ENCODE peak calls at places on chromosomes 16 and 17, in seven cellular contexts. T is H9, F is brain microvascular endothelial cell, E is adrenal gland, L is AG04450, O is psoas muscle, R is dorsolateral prefrontal cortex. Q is an unnamed sample.

GRCh38 chr16:11354407-11354732 is 9.1 kb downstream of the RMI2 start:
- DNase-seq in T (no peak), F (no peak), E (no peak), L (no peak), O (no peak), R (no peak), Q (no peak)

GRCh38 chr17:9839433-9839832 is 13.7 kb downstream of the GLP2R start:
- DNase-seq in T (peak), F (no peak), E (no peak), L (no peak), O (no peak), R (no peak), Q (no peak)

GRCh38 chr16:78307824-78308528 is 208.5 kb downstream of the WWOX start:
- DNase-seq in T (no peak), F (no peak), E (no peak), L (no peak), O (no peak), R (no peak), Q (no peak)

GRCh38 chr16:75038036-75038959 is 39.5 kb downstream of the ZNRF1 start:
- DNase-seq in T (no peak), F (peak), E (no peak), L (no peak), O (no peak), R (no peak), Q (no peak)

GRCh38 chr17:47690121-47690520 is 3.8 kb upstream of the TBKBP1 start:
- DNase-seq in T (peak), F (no peak), E (no peak), L (no peak), O (no peak), R (no peak), Q (no peak)

GRCh38 chr17:5499790-5500189 is 13.4 kb downstream of the MIS12 start:
- DNase-seq in T (peak), F (no peak), E (no peak), L (no peak), O (no peak), R (no peak), Q (no peak)

GRCh38 chr17:50697663-50698272 is 9.9 kb downstream of the ANKRD40 start:
- DNase-seq in T (no peak), F (no peak), E (no peak), L (no peak), O (no peak), R (no peak), Q (no peak)

GRCh38 chr17:49987290-49987585 is 7.8 kb downstream of the DLX3 start:
- DNase-seq in T (peak), F (no peak), E (no peak), L (no peak), O (no peak), R (no peak), Q (no peak)

GRCh38 chr16:86559802-86560305 is 4.8 kb upstream of the MTHFSD start:
- DNase-seq in T (no peak), F (no peak), E (no peak), L (no peak), O (no peak), R (no peak), Q (no peak)

GRCh38 chr17:73343168-73343634 is 31.4 kb upstream of the CDC42EP4 start:
- DNase-seq in T (peak), F (peak), E (peak), L (peak), O (peak), R (peak), Q (no peak)

GRCh38 chr16:75496546-75496945 is 1.3 kb upstream of the CHST6 start:
- DNase-seq in T (no peak), F (no peak), E (no peak), L (no peak), O (no peak), R (no peak), Q (no peak)

GRCh38 chr17:47733414-47734288 is 615 bp downstream of the TBX21 start:
- DNase-seq in T (peak), F (no peak), E (no peak), L (no peak), O (no peak), R (peak), Q (no peak)

GRCh38 chr16:85437161-85438052 is 175.7 kb upstream of the GSE1 start:
- DNase-seq in T (peak), F (no peak), E (no peak), L (no peak), O (no peak), R (no peak), Q (no peak)

GRCh38 chr16:67534420-67534819 is 5.8 kb downstream of the RIPOR1 start:
- DNase-seq in T (no peak), F (no peak), E (no peak), L (no peak), O (no peak), R (no peak), Q (no peak)

GRCh38 chr17:74430385-74430705 is 1.5 kb upstream of the GPRC5C start:
- DNase-seq in T (no peak), F (no peak), E (peak), L (no peak), O (no peak), R (no peak), Q (no peak)

GRCh38 chr16:67244387-67245188 is 2.7 kb downstream of the FHOD1 start:
- DNase-seq in T (no peak), F (peak), E (peak), L (no peak), O (peak), R (peak), Q (peak)

GRCh38 chr17:61478790-61479492 is 26.7 kb downstream of the TBX4 start:
- DNase-seq in T (no peak), F (no peak), E (no peak), L (no peak), O (no peak), R (no peak), Q (no peak)

GRCh38 chr17:61481421-61481820 is 29.2 kb downstream of the TBX4 start:
- DNase-seq in T (peak), F (no peak), E (no peak), L (no peak), O (no peak), R (no peak), Q (no peak)

GRCh38 chr17:61480414-61480807 is 28.2 kb downstream of the TBX4 start:
- DNase-seq in T (no peak), F (no peak), E (no peak), L (no peak), O (no peak), R (no peak), Q (no peak)

GRCh38 chr17:61478026-61478789 is 26.0 kb downstream of the TBX4 start:
- DNase-seq in T (peak), F (no peak), E (no peak), L (no peak), O (no peak), R (no peak), Q (no peak)

DNA sequence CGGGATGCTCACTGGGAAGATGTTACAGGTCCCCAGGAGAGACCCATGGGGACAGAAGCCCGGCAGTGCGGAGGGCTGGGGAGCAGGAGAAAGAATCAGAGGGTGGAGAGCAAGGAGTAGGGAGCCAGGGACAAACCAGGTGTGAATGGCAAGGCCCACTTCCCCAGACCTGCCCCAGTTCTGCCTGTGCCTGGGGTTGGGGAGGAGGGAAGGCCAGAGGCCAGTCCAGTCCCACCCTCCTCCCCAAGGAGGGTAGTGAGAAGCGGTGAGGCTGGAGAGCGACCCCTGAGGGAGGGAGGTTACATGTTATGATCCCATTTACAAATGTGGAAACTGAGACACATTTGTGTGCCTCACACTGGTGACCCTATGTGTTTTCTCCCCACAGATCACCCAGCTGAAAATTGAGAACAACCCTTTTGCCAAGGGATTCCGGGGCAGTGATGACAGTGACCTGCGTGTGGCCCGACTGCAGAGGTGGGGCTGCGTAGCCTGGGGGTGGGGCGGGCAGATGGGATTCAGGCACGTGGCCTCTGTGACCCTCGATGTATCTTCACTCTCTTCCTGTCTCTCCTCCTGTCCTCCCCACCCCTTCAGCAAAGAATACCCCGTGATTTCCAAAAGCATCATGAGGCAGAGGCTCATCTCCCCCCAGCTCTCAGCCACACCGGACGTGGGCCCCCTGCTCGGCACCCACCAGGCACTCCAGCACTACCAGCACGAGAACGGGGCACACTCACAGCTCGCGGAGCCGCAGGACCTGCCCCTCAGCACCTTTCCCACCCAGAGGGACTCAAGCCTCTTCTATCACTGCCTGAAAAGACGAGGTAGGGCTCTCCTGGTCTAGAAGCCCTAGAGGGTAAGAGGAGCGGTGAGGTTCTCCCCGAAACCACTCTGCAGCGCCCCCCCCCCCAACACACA is 27.5 kb downstream of the TBX4 start:
- DNase-seq in T (peak), F (no peak), E (no peak), L (no peak), O (no peak), R (no peak), Q (no peak)
- H3K27ac ChIP-seq in T (no peak), F (no peak), E (no peak), L (no peak), O (no peak), R (no peak), Q (no peak)

GRCh38 chr17:6651483-6652452 is at the start of the genes C17orf100 and MED31:
- DNase-seq in T (peak), F (peak), E (peak), L (peak), O (peak), R (peak), Q (peak)

GRCh38 chr17:6643460-6644125 is 2.7 kb downstream of the TXNDC17 start:
- DNase-seq in T (no peak), F (peak), E (no peak), L (no peak), O (no peak), R (no peak), Q (no peak)

GRCh38 chr17:6642592-6642991 is 1.7 kb downstream of the TXNDC17 start:
- DNase-seq in T (no peak), F (no peak), E (no peak), L (no peak), O (no peak), R (no peak), Q (no peak)

DNA sequence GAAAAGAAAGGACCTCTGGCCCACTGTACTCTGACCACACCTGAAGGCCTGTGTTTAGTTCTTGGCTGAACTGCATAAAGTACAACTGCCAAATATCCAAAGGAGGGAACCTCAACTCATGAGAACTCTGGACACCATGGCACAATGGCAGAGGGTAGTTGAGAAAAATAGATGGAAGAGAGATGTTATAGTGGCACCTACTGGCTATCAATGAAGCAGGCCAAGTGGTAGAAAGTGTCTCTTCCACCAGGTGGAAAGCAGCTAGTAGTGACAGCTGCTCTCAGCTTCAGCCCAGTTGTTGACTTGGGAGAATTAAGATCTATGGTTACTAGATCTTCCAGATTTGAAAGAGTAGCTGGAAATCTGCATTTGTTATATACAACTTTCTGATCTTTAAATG is 3.2 kb downstream of the MED31 start:
- DNase-seq in T (no peak), F (no peak), E (no peak), L (no peak), O (no peak), R (no peak), Q (no peak)
- TF ChIP-seq CTCF in T (peak), F (peak), E (no peak), L (no peak), O (no peak), R (no peak), Q (no peak)

DNA sequence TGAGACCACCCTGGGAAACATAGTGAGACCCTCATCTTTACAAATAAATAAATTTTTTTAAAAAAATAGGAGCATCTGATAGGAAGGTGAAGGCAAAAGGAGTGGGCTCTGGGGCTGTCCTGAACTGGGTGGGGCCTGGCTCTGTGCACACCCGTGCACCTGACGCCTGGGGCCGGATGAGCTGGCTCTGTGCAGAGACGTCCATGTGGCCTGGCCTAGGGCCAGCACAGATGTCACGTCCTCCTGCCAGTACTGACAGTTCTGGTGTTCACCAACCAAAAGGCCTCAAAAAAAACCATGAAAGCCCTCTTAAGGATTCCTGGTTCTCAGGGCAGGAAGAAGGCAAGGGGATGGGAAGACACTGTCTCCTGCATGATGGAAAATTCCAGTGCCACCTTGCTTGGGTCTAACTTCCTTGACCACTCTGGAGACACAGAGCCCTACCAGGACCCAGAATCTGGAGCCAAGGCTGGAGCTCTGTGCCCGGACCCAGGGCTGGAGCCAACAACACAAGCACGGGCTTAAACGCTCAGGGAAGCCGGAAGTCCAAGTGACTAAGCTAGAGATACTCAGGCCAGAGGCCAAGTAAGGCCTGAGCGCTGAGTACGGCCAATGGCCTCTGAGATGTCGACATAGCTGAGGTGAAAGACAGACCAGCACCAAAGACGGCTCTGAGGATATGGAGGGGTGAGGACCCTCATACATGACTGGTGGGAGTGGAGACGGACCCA is 32.9 kb downstream of the COPRS start:
- DNase-seq in T (no peak), F (no peak), E (no peak), L (no peak), O (peak), R (no peak), Q (no peak)
- H3K27ac ChIP-seq in T (no peak), F (no peak), E (no peak), L (no peak), O (no peak), R (no peak), Q (no peak)

GRCh38 chr17:39028690-39029089 is 61.5 kb upstream of the FBXO47 start:
- DNase-seq in T (no peak), F (no peak), E (no peak), L (no peak), O (no peak), R (no peak), Q (no peak)
- TF ChIP-seq CTCF in T (no peak), F (no peak), E (no peak), L (no peak), O (no peak), R (no peak), Q (no peak)

GRCh38 chr16:23057013-23057596 is 92.1 kb downstream of the USP31 start:
- DNase-seq in T (no peak), F (no peak), E (no peak), L (no peak), O (no peak), R (no peak), Q (no peak)

GRCh38 chr16:23058576-23058975 is 90.7 kb downstream of the USP31 start:
- DNase-seq in T (no peak), F (no peak), E (no peak), L (no peak), O (no peak), R (no peak), Q (no peak)

GRCh38 chr16:23060458-23061320 is 88.6 kb downstream of the USP31 start:
- DNase-seq in T (peak), F (peak), E (peak), L (peak), O (peak), R (peak), Q (peak)

GRCh38 chr16:23061669-23062068 is 87.6 kb downstream of the USP31 start:
- DNase-seq in T (no peak), F (no peak), E (no peak), L (no peak), O (no peak), R (no peak), Q (no peak)

GRCh38 chr16:23059433-23059832 is 89.8 kb downstream of the USP31 start:
- DNase-seq in T (no peak), F (no peak), E (no peak), L (no peak), O (no peak), R (no peak), Q (no peak)
- H3K27ac ChIP-seq in T (no peak), F (no peak), E (no peak), L (no peak), O (no peak), R (peak), Q (no peak)

DNA sequence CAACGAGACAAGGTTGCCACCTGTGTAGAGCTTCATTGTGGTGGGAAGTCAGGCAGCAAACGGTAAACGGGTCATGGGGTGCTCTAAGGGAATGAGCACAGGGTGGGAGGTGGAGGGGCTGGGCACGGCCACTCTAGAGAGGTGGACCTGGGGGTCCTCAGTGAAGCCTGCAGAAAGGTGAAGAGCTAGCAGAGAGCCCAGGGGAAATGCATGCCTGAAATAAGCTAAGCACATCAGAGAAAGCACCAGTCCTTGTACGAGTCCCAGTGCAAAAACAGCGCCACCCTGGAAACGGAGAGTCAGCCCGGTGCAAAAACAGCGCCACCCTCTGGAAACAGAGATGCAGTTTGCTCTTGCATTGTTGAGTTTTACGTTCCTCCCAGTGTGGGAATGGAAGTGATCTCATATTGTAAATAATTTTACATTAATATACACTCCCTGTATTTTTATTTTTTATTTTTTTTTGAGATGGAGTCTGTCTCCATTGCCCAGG is 65.0 kb downstream of the TBC1D16 start:
- DNase-seq in T (peak), F (no peak), E (peak), L (no peak), O (no peak), R (peak), Q (no peak)
- TF ChIP-seq CTCF in T (peak), F (peak), E (peak), L (peak), O (peak), R (peak), Q (no peak)

GRCh38 chr17:78130080-78130438 is 512 bp upstream of the TMC8 start:
- DNase-seq in T (no peak), F (no peak), E (no peak), L (no peak), O (no peak), R (no peak), Q (no peak)

GRCh38 chr17:78129385-78130079 is 977 bp upstream of the TMC6 start:
- DNase-seq in T (no peak), F (no peak), E (no peak), L (no peak), O (no peak), R (no peak), Q (no peak)

GRCh38 chr17:78131172-78132085 is 858 bp downstream of the TMC8 start:
- DNase-seq in T (no peak), F (no peak), E (no peak), L (no peak), O (peak), R (no peak), Q (no peak)

GRCh38 chr17:78132086-78132676 is 1.6 kb downstream of the TMC8 start:
- DNase-seq in T (peak), F (no peak), E (no peak), L (no peak), O (peak), R (no peak), Q (peak)

GRCh38 chr17:78130439-78131101 is at the start of gene TMC8:
- DNase-seq in T (peak), F (no peak), E (no peak), L (no peak), O (peak), R (no peak), Q (peak)
- H3K27ac ChIP-seq in T (no peak), F (no peak), E (no peak), L (no peak), O (no peak), R (peak), Q (peak)

GRCh38 chr16:81939164-81940067 is 71.9 kb downstream of the SDR42E1 start:
- DNase-seq in T (peak), F (no peak), E (no peak), L (no peak), O (no peak), R (no peak), Q (no peak)
- TF ChIP-seq CTCF in T (peak), F (peak), E (no peak), L (peak), O (no peak), R (no peak), Q (no peak)

Q was measured in CD4-positive, alpha-beta T cell.